ENCODE peak calls at places on chromosome 15, in four cellular contexts. F, T, M and P are unnamed samples.
A peak's percentile ranks its signal among the peaks of the same experiment; 100 is the strongest.

GRCh38 chr15:47332481-47332880 is 384.8 kb upstream of the SEMA6D start:
- DNase-seq in F (no peak), T (no peak), M (peak; percentile 42), P (no peak)

GRCh38 chr15:29924750-29925149 is 102.5 kb upstream of the TJP1 start:
- DNase-seq in F (peak; percentile 90), T (peak; percentile 60), M (peak; percentile 83), P (no peak)

GRCh38 chr15:96171842-96172241 is 158.7 kb upstream of the NR2F2 start:
- DNase-seq in F (peak; percentile 66), T (peak; percentile 79), M (peak; percentile 19), P (no peak)

GRCh38 chr15:44194397-44195150 is 497 bp downstream of the FRMD5 start:
- DNase-seq in F (peak; percentile 48), T (no peak), M (peak; percentile 85), P (peak; percentile 20)

GRCh38 chr15:99015677-99016568 is 8.3 kb upstream of the PGPEP1L start:
- DNase-seq in F (peak; percentile 22), T (no peak), M (no peak), P (no peak)

GRCh38 chr15:96254168-96254567 is 76.3 kb upstream of the NR2F2 start:
- DNase-seq in F (no peak), T (peak; percentile 86), M (no peak), P (no peak)

GRCh38 chr15:29840928-29841327 is 18.7 kb upstream of the TJP1 start:
- DNase-seq in F (no peak), T (no peak), M (no peak), P (no peak)

GRCh38 chr15:100042558-100042957 is 299.2 kb downstream of the ADAMTS17 start:
- DNase-seq in F (peak; percentile 10), T (no peak), M (peak; percentile 10), P (no peak)

GRCh38 chr15:35980719-35981118 is 434.8 kb upstream of the DPH6 start:
- DNase-seq in F (peak; percentile 0), T (no peak), M (peak; percentile 72), P (no peak)

GRCh38 chr15:70447081-70447480 is 316.3 kb downstream of the UACA start:
- DNase-seq in F (no peak), T (no peak), M (no peak), P (no peak)

GRCh38 chr15:100255644-100256043 is 86.1 kb downstream of the ADAMTS17 start:
- DNase-seq in F (no peak), T (no peak), M (no peak), P (no peak)

GRCh38 chr15:35181538-35181937 is 96.4 kb upstream of the NANOGP8 start:
- DNase-seq in F (peak; percentile 6), T (no peak), M (peak; percentile 63), P (no peak)

GRCh38 chr15:74793135-74794028 is 11.5 kb downstream of the CSK start:
- DNase-seq in F (no peak), T (no peak), M (no peak), P (no peak)

GRCh38 chr15:58260911-58261267 is 122.7 kb downstream of the AQP9 start:
- DNase-seq in F (no peak), T (no peak), M (peak; percentile 35), P (no peak)

GRCh38 chr15:86273309-86273708 is 193.6 kb downstream of the AGBL1 start:
- DNase-seq in F (no peak), T (no peak), M (no peak), P (no peak)

GRCh38 chr15:47885921-47886320 is 168.6 kb downstream of the SEMA6D start:
- DNase-seq in F (no peak), T (no peak), M (peak; percentile 28), P (no peak)

GRCh38 chr15:63347074-63347859 is 34.4 kb downstream of the CA12 start:
- DNase-seq in F (no peak), T (no peak), M (peak; percentile 68), P (no peak)

GRCh38 chr15:75902129-75902557 is 1.5 kb upstream of the FBXO22 start:
- DNase-seq in F (no peak), T (no peak), M (no peak), P (no peak)

GRCh38 chr15:64460737-64461576 is 579 bp downstream of the ZNF609 start:
- DNase-seq in F (peak; percentile 81), T (peak; percentile 66), M (peak; percentile 81), P (peak; percentile 84)

GRCh38 chr15:95350908-95351307 is 979.6 kb upstream of the NR2F2 start:
- DNase-seq in F (no peak), T (no peak), M (no peak), P (no peak)

GRCh38 chr15:25900901-25901300 is 37.8 kb upstream of the ATP10A start:
- DNase-seq in F (peak; percentile 31), T (no peak), M (peak; percentile 37), P (no peak)

GRCh38 chr15:45715528-45715927 is 80.7 kb downstream of the SQOR start:
- DNase-seq in F (no peak), T (no peak), M (peak; percentile 32), P (no peak)

GRCh38 chr15:75640483-75641175 is 605 bp upstream of the IMP3 start:
- DNase-seq in F (peak; percentile 85), T (peak; percentile 61), M (peak; percentile 45), P (peak; percentile 52)

GRCh38 chr15:58628206-58629057 is 121.1 kb downstream of the ADAM10 start:
- DNase-seq in F (no peak), T (no peak), M (no peak), P (no peak)

GRCh38 chr15:65245096-65245849 is 34.0 kb upstream of the CILP start:
- DNase-seq in F (no peak), T (peak; percentile 75), M (peak; percentile 88), P (no peak)

GRCh38 chr15:41416742-41417417 is at the start of gene RTF1:
- DNase-seq in F (peak; percentile 84), T (peak; percentile 78), M (peak; percentile 80), P (peak; percentile 98)

GRCh38 chr15:26841941-26842340 is 24.9 kb upstream of the GABRA5 start:
- DNase-seq in F (no peak), T (no peak), M (no peak), P (no peak)

GRCh38 chr15:92492556-92492955 is 98.9 kb downstream of the ST8SIA2 start:
- DNase-seq in F (no peak), T (no peak), M (no peak), P (no peak)

GRCh38 chr15:95132774-95133173 is 901.4 kb downstream of the MCTP2 start:
- DNase-seq in F (no peak), T (no peak), M (peak; percentile 88), P (no peak)

GRCh38 chr15:84631706-84632272 is 22.3 kb downstream of the WDR73 start:
- DNase-seq in F (no peak), T (peak; percentile 12), M (peak; percentile 14), P (peak; percentile 41)

GRCh38 chr15:72319360-72319984 is 485 bp downstream of the CELF6 start:
- DNase-seq in F (peak; percentile 62), T (no peak), M (peak; percentile 47), P (peak; percentile 91)

GRCh38 chr15:26146162-26146561 is 283.0 kb upstream of the ATP10A start:
- DNase-seq in F (no peak), T (no peak), M (no peak), P (no peak)

GRCh38 chr15:53962646-53963561 is 15.3 kb upstream of the UNC13C start:
- DNase-seq in F (peak; percentile 18), T (peak; percentile 23), M (no peak), P (no peak)

DNA sequence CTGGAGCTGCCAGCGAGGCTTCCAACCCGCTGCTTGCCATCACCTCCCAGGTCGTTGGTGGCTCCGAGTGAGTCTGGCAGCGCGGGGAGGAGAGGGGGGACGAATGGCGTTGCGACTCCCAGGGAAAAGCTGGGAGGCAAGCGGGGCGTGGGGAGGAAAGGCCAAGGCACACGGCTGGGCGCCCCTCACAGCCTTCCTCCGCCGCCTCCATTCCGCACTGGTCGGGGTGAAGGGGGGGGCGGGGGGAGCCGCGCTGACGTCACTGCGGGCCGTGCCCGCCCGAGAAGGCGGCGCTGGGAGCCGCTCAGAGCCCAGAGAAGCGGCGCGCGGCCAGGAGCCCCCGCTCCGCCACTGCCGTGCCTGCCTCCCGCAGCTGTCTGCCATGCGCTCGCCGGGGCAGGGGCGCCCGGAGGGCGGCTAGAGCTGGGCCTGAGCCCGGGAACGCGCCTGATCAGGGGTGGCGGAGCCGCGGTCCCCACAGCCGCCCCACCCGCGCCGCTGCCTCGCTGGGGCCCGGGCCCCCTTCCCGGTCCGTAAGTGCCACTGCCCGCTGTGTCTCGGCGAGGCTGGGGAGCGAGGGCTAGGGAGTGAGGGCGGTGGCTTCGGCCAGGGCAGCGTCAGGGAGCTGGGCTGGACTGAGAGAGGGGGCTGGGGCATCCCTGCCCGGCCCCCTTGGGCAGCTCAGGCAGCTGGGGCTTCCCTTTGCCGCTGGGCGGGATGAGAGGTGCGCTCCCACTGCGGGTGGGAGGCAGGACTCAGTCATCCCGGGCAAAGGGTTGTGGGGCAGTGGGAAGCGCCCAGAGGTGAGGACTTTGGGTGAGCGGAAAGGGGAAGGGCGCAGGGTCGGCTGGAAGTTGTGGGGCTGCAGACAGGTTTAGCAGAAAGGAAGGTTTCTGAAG is 27.8 kb upstream of the POLG start:
- DNase-seq in F (no peak), T (no peak), M (no peak), P (peak; percentile 35)
- TF ChIP-seq MAZ in F (no peak), T (no peak), M (no peak), P (no peak)

GRCh38 chr15:90141646-90142045 is 39.4 kb upstream of the IDH2 start:
- DNase-seq in F (no peak), T (no peak), M (peak; percentile 66), P (peak; percentile 55)

GRCh38 chr15:90145761-90146160 is 43.5 kb upstream of the IDH2 start:
- DNase-seq in F (no peak), T (no peak), M (no peak), P (no peak)

GRCh38 chr15:90142216-90143175 is 40.2 kb upstream of the IDH2 start:
- DNase-seq in F (no peak), T (no peak), M (no peak), P (peak; percentile 59)

GRCh38 chr15:90145259-90145658 is 43.0 kb upstream of the IDH2 start:
- DNase-seq in F (no peak), T (no peak), M (no peak), P (no peak)

GRCh38 chr15:90143176-90143655 is 40.9 kb upstream of the IDH2 start:
- DNase-seq in F (peak; percentile 88), T (no peak), M (peak; percentile 33), P (peak; percentile 98)
- TF ChIP-seq POLR2A in F (no peak), T (no peak), M (no peak), P (no peak)

GRCh38 chr15:40040293-40040635 is 1.3 kb upstream of the SRP14 start:
- DNase-seq in F (no peak), T (no peak), M (no peak), P (no peak)
- TF ChIP-seq MAZ in F (no peak), T (no peak), M (no peak), P (no peak)

GRCh38 chr15:31264534-31265089 is 62.0 kb upstream of the KLF13 start:
- DNase-seq in F (no peak), T (no peak), M (no peak), P (no peak)

GRCh38 chr15:31262901-31263671 is 63.5 kb upstream of the KLF13 start:
- DNase-seq in F (no peak), T (no peak), M (peak; percentile 7), P (no peak)

GRCh38 chr15:31265090-31265870 is 61.4 kb upstream of the KLF13 start:
- DNase-seq in F (no peak), T (peak; percentile 79), M (no peak), P (no peak)

GRCh38 chr15:31262143-31262530 is 64.5 kb upstream of the KLF13 start:
- DNase-seq in F (no peak), T (no peak), M (no peak), P (no peak)

GRCh38 chr15:31263751-31264533 is 62.7 kb upstream of the KLF13 start:
- DNase-seq in F (no peak), T (no peak), M (no peak), P (no peak)
- TF ChIP-seq POLR2A in F (no peak), T (no peak), M (no peak), P (no peak)